ENCODE peak calls at places on chromosomes 7 and 10, in seven cellular contexts. Q, K, S, X, G, M and F are unnamed samples.

GRCh38 chr10:6912424-6912823 is 332.3 kb upstream of the PRKCQ start:
- ATAC-seq in S (no peak), K (peak), X (no peak), Q (no peak), M (peak), G (no peak), F (no peak)

GRCh38 chr10:117163061-117163953 is 25.2 kb upstream of the VAX1 start:
- ATAC-seq in Q (no peak), S (no peak), M (peak), G (peak), X (no peak), K (no peak), F (peak)

GRCh38 chr10:106392781-106393180 is 771.7 kb downstream of the SORCS1 start:
- ATAC-seq in G (no peak), M (no peak), S (no peak), Q (no peak), K (no peak), X (no peak), F (no peak)

GRCh38 chr7:75756340-75757297 is 15.4 kb downstream of the CCL26 start:
- ATAC-seq in Q (no peak), X (peak), G (peak), M (no peak), K (peak), S (no peak), F (peak)

GRCh38 chr7:155662343-155663043 is 18.0 kb downstream of the RBM33 start:
- ATAC-seq in Q (no peak), G (no peak), M (no peak), K (peak), X (no peak), S (no peak), F (no peak)

GRCh38 chr10:35940067-35940989 is 298.2 kb upstream of the FZD8 start:
- ATAC-seq in K (peak), Q (no peak), S (peak), X (peak), G (no peak), M (no peak), F (no peak)

GRCh38 chr7:151494569-151495284 is 25.0 kb downstream of the RHEB start:
- ATAC-seq in G (peak), K (peak), M (no peak), Q (no peak), S (no peak), X (no peak), F (peak)

GRCh38 chr10:5518143-5518542 is 6.6 kb upstream of the CALML3 start:
- ATAC-seq in X (no peak), M (no peak), K (peak), G (peak), S (no peak), Q (no peak), F (no peak)

GRCh38 chr10:123331438-123331837 is 177.2 kb downstream of the BUB3 start:
- ATAC-seq in Q (no peak), X (no peak), M (no peak), G (no peak), S (no peak), K (peak), F (no peak)

GRCh38 chr10:28587970-28588290 is 55.0 kb downstream of the WAC start:
- ATAC-seq in Q (no peak), X (peak), M (no peak), G (peak), S (peak), K (peak), F (peak)

GRCh38 chr10:30600005-30600404 is 29.5 kb downstream of the LYZL2 start:
- ATAC-seq in X (no peak), K (peak), Q (peak), M (no peak), S (no peak), G (no peak), F (no peak)

GRCh38 chr7:92684274-92684673 is 94.1 kb upstream of the FAM133B start:
- ATAC-seq in S (no peak), X (no peak), Q (no peak), G (no peak), K (no peak), M (no peak), F (no peak)

GRCh38 chr10:32938554-32939061 is 19.4 kb downstream of the ITGB1 start:
- ATAC-seq in G (peak), K (peak), S (peak), Q (no peak), X (peak), M (peak), F (peak)

GRCh38 chr7:134891262-134892001 is 94.9 kb upstream of the AGBL3 start:
- ATAC-seq in M (peak), K (peak), S (peak), G (peak), X (peak), Q (no peak), F (peak)

GRCh38 chr7:112362796-112363195 is 87.5 kb upstream of the IFRD1 start:
- ATAC-seq in X (peak), G (no peak), M (no peak), K (peak), S (peak), Q (no peak), F (no peak)

GRCh38 chr7:151903249-151904032 is 26.5 kb upstream of the PRKAG2 start:
- ATAC-seq in X (no peak), K (no peak), S (no peak), M (no peak), Q (no peak), G (no peak), F (no peak)

GRCh38 chr10:74388801-74389200 is 237.8 kb downstream of the ADK start:
- ATAC-seq in M (no peak), S (no peak), X (no peak), Q (no peak), K (no peak), G (peak), F (no peak)

GRCh38 chr10:93475871-93476270 is 6.3 kb downstream of the MYOF start:
- ATAC-seq in K (peak), Q (no peak), G (no peak), S (no peak), X (no peak), M (peak), F (no peak)

GRCh38 chr7:75650062-75650461 is 88.7 kb downstream of the HIP1 start:
- ATAC-seq in X (no peak), G (peak), K (peak), S (no peak), Q (no peak), M (no peak), F (peak)

GRCh38 chr10:34244787-34245484 is 570.2 kb downstream of the PARD3 start:
- ATAC-seq in X (no peak), K (no peak), G (peak), S (no peak), M (no peak), Q (no peak), F (no peak)